ENCODE peak calls at places on chromosomes 2 and 18, in nine cellular contexts. Q, I, L, H, Z, G, E, X and F are unnamed samples.

GRCh38 chr2:68744517-68744916 is 9.9 kb downstream of the ARHGAP25 start:
- DNase-seq in Q (peak), I (no peak), L (no peak), H (no peak), Z (no peak), G (no peak), E (no peak), X (peak), F (no peak)

GRCh38 chr18:44725300-44726096 is 44.8 kb downstream of the SETBP1 start:
- DNase-seq in Q (peak), I (no peak), L (peak), H (no peak), Z (no peak), G (no peak), E (peak), X (peak), F (peak)

GRCh38 chr2:174344716-174345472 is 10.1 kb downstream of the SP9 start:
- DNase-seq in Q (peak), I (no peak), L (peak), H (no peak), Z (no peak), G (no peak), E (no peak), X (peak), F (no peak)

GRCh38 chr18:46414863-46415262 is 242.2 kb downstream of the LOXHD1 start:
- DNase-seq in Q (no peak), I (no peak), L (no peak), H (no peak), Z (no peak), G (no peak), E (no peak), X (no peak), F (no peak)

GRCh38 chr2:239722760-239723448 is 302.2 kb downstream of the NDUFA10 start:
- DNase-seq in Q (no peak), I (no peak), L (no peak), H (no peak), Z (no peak), G (no peak), E (no peak), X (no peak), F (no peak)

GRCh38 chr2:236782938-236783337 is 213.3 kb downstream of the ACKR3 start:
- DNase-seq in Q (no peak), I (no peak), L (peak), H (no peak), Z (no peak), G (no peak), E (no peak), X (no peak), F (no peak)

GRCh38 chr2:154914606-154915005 is 216.1 kb downstream of the KCNJ3 start:
- DNase-seq in Q (no peak), I (no peak), L (no peak), H (no peak), Z (no peak), G (no peak), E (no peak), X (no peak), F (no peak)

GRCh38 chr2:71992036-71992435 is 155.6 kb downstream of the CYP26B1 start:
- DNase-seq in Q (no peak), I (no peak), L (no peak), H (no peak), Z (no peak), G (no peak), E (no peak), X (no peak), F (no peak)

GRCh38 chr2:28082131-28082530 is 191.6 kb downstream of the BABAM2 start:
- DNase-seq in Q (peak), I (no peak), L (peak), H (no peak), Z (no peak), G (no peak), E (no peak), X (no peak), F (no peak)

GRCh38 chr2:212176151-212176550 is 362.5 kb downstream of the ERBB4 start:
- DNase-seq in Q (no peak), I (no peak), L (no peak), H (no peak), Z (no peak), G (no peak), E (no peak), X (no peak), F (no peak)

GRCh38 chr2:170969030-170969429 is 40.0 kb downstream of the GORASP2 start:
- DNase-seq in Q (no peak), I (no peak), L (no peak), H (no peak), Z (no peak), G (no peak), E (no peak), X (no peak), F (no peak)

GRCh38 chr18:79385749-79386341 is 9.9 kb upstream of the NFATC1 start:
- DNase-seq in Q (no peak), I (no peak), L (no peak), H (peak), Z (no peak), G (no peak), E (no peak), X (no peak), F (no peak)

GRCh38 chr2:12232876-12233275 is 483.9 kb upstream of the TRIB2 start:
- DNase-seq in Q (no peak), I (no peak), L (no peak), H (no peak), Z (no peak), G (no peak), E (no peak), X (no peak), F (no peak)

GRCh38 chr18:33404244-33404873 is 36.2 kb downstream of the CCDC178 start:
- DNase-seq in Q (no peak), I (no peak), L (no peak), H (no peak), Z (no peak), G (no peak), E (no peak), X (no peak), F (no peak)

GRCh38 chr2:1728821-1729220 is 15.5 kb downstream of the PXDN start:
- DNase-seq in Q (peak), I (no peak), L (peak), H (no peak), Z (peak), G (no peak), E (no peak), X (no peak), F (no peak)

GRCh38 chr18:72601481-72601880 is 57.3 kb upstream of the CBLN2 start:
- DNase-seq in Q (no peak), I (no peak), L (no peak), H (no peak), Z (no peak), G (no peak), E (no peak), X (no peak), F (no peak)

GRCh38 chr2:74077636-74078035 is 70.1 kb downstream of the BOLA3 start:
- DNase-seq in Q (peak), I (no peak), L (no peak), H (no peak), Z (no peak), G (no peak), E (no peak), X (no peak), F (no peak)

GRCh38 chr2:29463181-29463900 is 348.1 kb downstream of the CLIP4 start:
- DNase-seq in Q (peak), I (no peak), L (peak), H (no peak), Z (no peak), G (no peak), E (no peak), X (peak), F (no peak)